ENCODE peak calls at places on chromosomes 5 and 9, in ten cellular contexts. A, O, Z, U, T, W, G, R, E and L are unnamed samples.

GRCh38 chr5:97534166-97534565 is 351.1 kb upstream of the RIOK2 start:
- DNase-seq in A (peak), O (peak), Z (peak), U (peak), T (peak), W (peak), G (no peak), R (no peak), E (no peak), L (peak)

GRCh38 chr5:68077349-68077894 is 138.1 kb upstream of the PIK3R1 start:
- DNase-seq in A (no peak), O (no peak), Z (no peak), U (no peak), T (no peak), W (no peak), G (no peak), R (no peak), E (no peak), L (no peak)

GRCh38 chr9:38026021-38026809 is 42.8 kb downstream of the SHB start:
- DNase-seq in A (peak), O (peak), Z (no peak), U (no peak), T (peak), W (peak), G (no peak), R (no peak), E (no peak), L (peak)

GRCh38 chr5:80905405-80905804 is 54.8 kb upstream of the RASGRF2 start:
- DNase-seq in A (no peak), O (no peak), Z (no peak), U (no peak), T (no peak), W (no peak), G (no peak), R (no peak), E (no peak), L (no peak)

GRCh38 chr5:33310471-33310870 is 130.3 kb upstream of the TARS1 start:
- DNase-seq in A (peak), O (peak), Z (no peak), U (no peak), T (peak), W (peak), G (no peak), R (no peak), E (no peak), L (no peak)

GRCh38 chr9:27204578-27204977 is 92.4 kb downstream of the EQTN start:
- DNase-seq in A (no peak), O (peak), Z (no peak), U (no peak), T (no peak), W (peak), G (no peak), R (no peak), E (no peak), L (no peak)

GRCh38 chr5:62791059-62791458 is 212.4 kb downstream of the LRRC70 start:
- DNase-seq in A (no peak), O (peak), Z (peak), U (peak), T (no peak), W (no peak), G (no peak), R (no peak), E (no peak), L (peak)

GRCh38 chr9:38681747-38682227 is 38.1 kb downstream of the FAM240B start:
- DNase-seq in A (no peak), O (peak), Z (no peak), U (no peak), T (peak), W (peak), G (no peak), R (no peak), E (no peak), L (no peak)

GRCh38 chr5:111887706-111888105 is 130.7 kb upstream of the NREP start:
- DNase-seq in A (no peak), O (no peak), Z (no peak), U (no peak), T (no peak), W (no peak), G (no peak), R (no peak), E (no peak), L (no peak)

GRCh38 chr5:103021310-103021709 is 98.6 kb downstream of the GIN1 start:
- DNase-seq in A (no peak), O (peak), Z (no peak), U (no peak), T (peak), W (peak), G (no peak), R (no peak), E (no peak), L (no peak)